ENCODE peak calls at places on chromosome 11, in four cellular contexts. G, U, V and X are unnamed samples.

GRCh38 chr11:121231576-121232278 is 60.8 kb upstream of the SC5D start:
- DNase-seq in G (no peak), U (no peak), V (no peak), X (no peak)

GRCh38 chr11:134276396-134277175 is 407 bp downstream of the GLB1L3 start:
- DNase-seq in G (peak), U (peak), V (no peak), X (peak)

GRCh38 chr11:19956228-19956627 is 204.0 kb downstream of the DBX1 start:
- DNase-seq in G (no peak), U (no peak), V (no peak), X (no peak)

GRCh38 chr11:66335531-66336233 is 552 bp downstream of the RIN1 start:
- DNase-seq in G (no peak), U (no peak), V (no peak), X (peak)

GRCh38 chr11:117570701-117571100 is 226.3 kb downstream of the DSCAML1 start:
- DNase-seq in G (no peak), U (no peak), V (no peak), X (no peak)

GRCh38 chr11:10302294-10302743 is 2.6 kb upstream of the ADM start:
- DNase-seq in G (no peak), U (no peak), V (no peak), X (no peak)

GRCh38 chr11:13669544-13670488 is 1.3 kb downstream of the FAR1 start:
- DNase-seq in G (peak), U (no peak), V (no peak), X (no peak)

GRCh38 chr11:10366568-10367331 is 61.9 kb downstream of the ADM start:
- DNase-seq in G (peak), U (peak), V (peak), X (peak)

GRCh38 chr11:134436781-134437180 is 24.7 kb upstream of the B3GAT1 start:
- DNase-seq in G (no peak), U (no peak), V (no peak), X (no peak)

GRCh38 chr11:95925011-95925410 is 1.1 kb upstream of the MTMR2 start:
- DNase-seq in G (no peak), U (no peak), V (no peak), X (peak)

GRCh38 chr11:9759519-9760179 is 95.8 kb downstream of the SWAP70 start:
- DNase-seq in G (peak), U (no peak), V (no peak), X (no peak)

GRCh38 chr11:69280994-69281393 is 13.0 kb upstream of the MYEOV start:
- DNase-seq in G (no peak), U (no peak), V (no peak), X (no peak)

GRCh38 chr11:86814775-86815174 is 14.4 kb downstream of the PRSS23 start:
- DNase-seq in G (no peak), U (no peak), V (no peak), X (no peak)

GRCh38 chr11:19869946-19870589 is 157.4 kb downstream of the NAV2 start:
- DNase-seq in G (no peak), U (no peak), V (no peak), X (no peak)

GRCh38 chr11:44409558-44410236 is 99.8 kb upstream of the ALX4 start:
- DNase-seq in G (no peak), U (no peak), V (no peak), X (no peak)

GRCh38 chr11:66688561-66689534 is 11.2 kb upstream of the RBM4B start:
- DNase-seq in G (no peak), U (no peak), V (no peak), X (no peak)

GRCh38 chr11:132073787-132074186 is 703.4 kb downstream of the NTM start:
- DNase-seq in G (no peak), U (no peak), V (no peak), X (no peak)

GRCh38 chr11:65596520-65596919 is 920 bp upstream of the KCNK7 start:
- DNase-seq in G (no peak), U (no peak), V (no peak), X (no peak)

GRCh38 chr11:12686246-12687060 is 12.2 kb downstream of the TEAD1 start:
- DNase-seq in G (no peak), U (no peak), V (no peak), X (no peak)

GRCh38 chr11:110123003-110123402 is 29.8 kb downstream of the ZC3H12C start:
- DNase-seq in G (no peak), U (no peak), V (no peak), X (peak)

GRCh38 chr11:114821626-114822025 is 143.3 kb downstream of the NXPE2 start:
- DNase-seq in G (peak), U (peak), V (no peak), X (peak)

GRCh38 chr11:123186291-123186690 is 8.8 kb downstream of the CLMP start:
- DNase-seq in G (no peak), U (no peak), V (no peak), X (no peak)

GRCh38 chr11:123174196-123175183 is 20.6 kb downstream of the CLMP start:
- DNase-seq in G (no peak), U (no peak), V (no peak), X (peak)

GRCh38 chr11:104134760-104135159 is 29.2 kb downstream of the PDGFD start:
- DNase-seq in G (no peak), U (no peak), V (no peak), X (no peak)

GRCh38 chr11:290621-291231 is 1.8 kb downstream of the PGGHG start:
- DNase-seq in G (no peak), U (peak), V (no peak), X (no peak)

GRCh38 chr11:35473975-35474374 is 51.4 kb downstream of the PAMR1 start:
- DNase-seq in G (no peak), U (no peak), V (no peak), X (no peak)
- TF ChIP-seq CREB1 in G (no peak), U (no peak), V (no peak), X (no peak)

DNA sequence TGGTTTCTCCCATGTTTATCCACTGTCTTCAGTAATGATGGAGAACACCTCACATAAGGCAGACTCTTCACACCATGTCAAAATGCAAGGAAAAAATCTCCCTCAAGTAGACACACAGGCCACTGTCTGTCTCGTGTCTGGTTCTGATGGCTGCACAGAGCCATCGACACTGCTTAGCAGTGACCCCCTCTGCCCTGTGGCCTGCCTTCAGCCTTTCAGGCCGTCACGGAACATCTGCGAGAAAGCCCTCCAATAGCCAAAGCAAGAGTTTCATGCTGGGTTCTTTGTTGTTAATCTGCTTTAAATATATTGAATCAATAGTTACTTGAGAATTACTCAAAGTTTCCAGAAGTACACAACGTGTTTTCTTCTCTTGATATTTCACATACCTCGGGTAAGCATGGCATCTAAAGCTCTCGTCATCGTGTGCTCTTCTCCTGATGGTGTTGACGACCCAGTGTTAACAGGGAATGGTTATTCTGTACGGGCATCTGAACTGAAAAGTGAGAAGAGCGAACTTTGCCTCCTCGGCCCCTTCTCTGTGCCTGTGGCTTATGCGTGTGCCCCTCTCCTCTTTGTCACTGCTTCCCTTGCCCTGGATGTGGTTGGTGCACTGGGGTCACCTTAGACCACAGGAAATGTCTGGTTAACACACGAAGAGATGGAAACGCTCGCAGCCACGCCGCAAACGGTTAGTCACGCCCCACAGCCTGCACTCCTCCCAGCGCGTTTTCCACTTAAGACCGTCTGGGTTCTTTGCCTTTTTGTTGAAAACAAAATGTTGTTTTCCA is 33.4 kb upstream of the CTTN start:
- DNase-seq in G (no peak), U (no peak), V (no peak), X (no peak)
- TF ChIP-seq CREB1 in G (no peak), U (no peak), V (no peak), X (no peak)

GRCh38 chr11:15406952-15407351 is 292.2 kb downstream of the INSC start:
- DNase-seq in G (no peak), U (no peak), V (no peak), X (no peak)

GRCh38 chr11:15412054-15412453 is 297.3 kb downstream of the INSC start:
- DNase-seq in G (no peak), U (no peak), V (no peak), X (no peak)
- TF ChIP-seq CREB1 in G (no peak), U (no peak), V (no peak), X (no peak)

GRCh38 chr11:2586091-2586792 is 113.6 kb downstream of the KCNQ1OT1 start:
- DNase-seq in G (no peak), U (no peak), V (no peak), X (no peak)

GRCh38 chr11:2586793-2587131 is 113.0 kb downstream of the KCNQ1OT1 start:
- DNase-seq in G (no peak), U (no peak), V (no peak), X (no peak)

GRCh38 chr11:2584434-2584811 is 115.4 kb downstream of the KCNQ1OT1 start:
- DNase-seq in G (no peak), U (no peak), V (no peak), X (no peak)

GRCh38 chr11:2584812-2585565 is 114.8 kb downstream of the KCNQ1OT1 start:
- DNase-seq in G (no peak), U (peak), V (no peak), X (no peak)

GRCh38 chr11:2585566-2586090 is 114.2 kb downstream of the KCNQ1OT1 start:
- DNase-seq in G (no peak), U (no peak), V (no peak), X (no peak)
- TF ChIP-seq CREB1 in G (no peak), U (no peak), V (no peak), X (no peak)

GRCh38 chr11:67696998-67697397 is 22.6 kb upstream of the ALDH3B2 start:
- DNase-seq in G (no peak), U (no peak), V (no peak), X (no peak)
- TF ChIP-seq CREB1 in G (no peak), U (no peak), V (no peak), X (no peak)

GRCh38 chr11:76135491-76135890 is 70.8 kb downstream of the WNT11 start:
- DNase-seq in G (no peak), U (no peak), V (no peak), X (no peak)
- TF ChIP-seq CREB1 in G (no peak), U (no peak), V (no peak), X (no peak)